ENCODE peak calls at places on chromosomes 6 and 20, in five cellular contexts. N, G, S, V and T are unnamed samples. For H3K9me3, the result is how much of the 10 kb centered on the place peaks cover.

GRCh38 chr6:80181352-80182081 is 75.0 kb downstream of the BCKDHB start:
- DNase-seq in V (peak), G (no peak), N (no peak), S (no peak), T (no peak)

GRCh38 chr20:44651507-44652373 is at the start of gene ADA:
- DNase-seq in V (peak), N (peak), S (peak), G (peak), T (peak)

GRCh38 chr6:6885521-6886088 is 222.2 kb upstream of the RREB1 start:
- DNase-seq in V (peak), N (peak), G (no peak), S (peak), T (no peak)

GRCh38 chr6:8006208-8006607 is 58.0 kb downstream of the BLOC1S5 start:
- DNase-seq in G (no peak), V (peak), S (no peak), N (no peak), T (no peak)

GRCh38 chr20:23361108-23361650 is 803 bp upstream of the GZF1 start:
- DNase-seq in G (no peak), S (no peak), N (peak), V (peak), T (peak)

GRCh38 chr6:88492241-88492640 is 326.1 kb upstream of the CNR1 start:
- DNase-seq in V (no peak), G (no peak), S (no peak), N (no peak), T (no peak)

GRCh38 chr6:23349521-23350147 is 776.4 kb upstream of the NRSN1 start:
- DNase-seq in N (no peak), S (no peak), V (no peak), G (no peak), T (no peak)

GRCh38 chr20:13219327-13220193 is 1.5 kb upstream of the ISM1 start:
- DNase-seq in N (no peak), V (no peak), G (no peak), S (peak), T (no peak)

GRCh38 chr6:20574355-20574754 is 40.1 kb downstream of the CDKAL1 start:
- DNase-seq in G (no peak), S (no peak), N (no peak), V (no peak), T (no peak)

GRCh38 chr6:14442250-14442649 is 324.7 kb downstream of the CD83 start:
- DNase-seq in V (no peak), S (no peak), N (no peak), G (no peak), T (no peak)

GRCh38 chr6:152952866-152953509 is 29.9 kb downstream of the FBXO5 start:
- DNase-seq in G (no peak), N (no peak), S (no peak), V (peak), T (no peak)

GRCh38 chr6:136403166-136403980 is 113.7 kb upstream of the BCLAF1 start:
- DNase-seq in G (no peak), S (no peak), V (peak), N (peak), T (peak)

GRCh38 chr20:17747431-17747846 is 47.7 kb downstream of the BANF2 start:
- DNase-seq in N (peak), S (no peak), V (peak), G (no peak), T (no peak)

GRCh38 chr6:15550724-15551123 is 112.1 kb downstream of the DTNBP1 start:
- DNase-seq in V (no peak), N (no peak), S (no peak), G (no peak), T (no peak)

GRCh38 chr20:41327178-41327577 is 9.6 kb upstream of the ZHX3 start:
- DNase-seq in S (no peak), V (no peak), N (no peak), G (no peak), T (no peak)

GRCh38 chr20:41330343-41330720 is 10.3 kb upstream of the LPIN3 start:
- DNase-seq in V (no peak), S (no peak), G (no peak), N (peak), T (no peak)

GRCh38 chr20:41331731-41332130 is 8.9 kb upstream of the LPIN3 start:
- DNase-seq in N (no peak), V (no peak), G (no peak), S (no peak), T (no peak)

GRCh38 chr20:41330941-41331340 is 9.7 kb upstream of the LPIN3 start:
- DNase-seq in N (peak), V (no peak), G (no peak), S (no peak), T (no peak)

DNA sequence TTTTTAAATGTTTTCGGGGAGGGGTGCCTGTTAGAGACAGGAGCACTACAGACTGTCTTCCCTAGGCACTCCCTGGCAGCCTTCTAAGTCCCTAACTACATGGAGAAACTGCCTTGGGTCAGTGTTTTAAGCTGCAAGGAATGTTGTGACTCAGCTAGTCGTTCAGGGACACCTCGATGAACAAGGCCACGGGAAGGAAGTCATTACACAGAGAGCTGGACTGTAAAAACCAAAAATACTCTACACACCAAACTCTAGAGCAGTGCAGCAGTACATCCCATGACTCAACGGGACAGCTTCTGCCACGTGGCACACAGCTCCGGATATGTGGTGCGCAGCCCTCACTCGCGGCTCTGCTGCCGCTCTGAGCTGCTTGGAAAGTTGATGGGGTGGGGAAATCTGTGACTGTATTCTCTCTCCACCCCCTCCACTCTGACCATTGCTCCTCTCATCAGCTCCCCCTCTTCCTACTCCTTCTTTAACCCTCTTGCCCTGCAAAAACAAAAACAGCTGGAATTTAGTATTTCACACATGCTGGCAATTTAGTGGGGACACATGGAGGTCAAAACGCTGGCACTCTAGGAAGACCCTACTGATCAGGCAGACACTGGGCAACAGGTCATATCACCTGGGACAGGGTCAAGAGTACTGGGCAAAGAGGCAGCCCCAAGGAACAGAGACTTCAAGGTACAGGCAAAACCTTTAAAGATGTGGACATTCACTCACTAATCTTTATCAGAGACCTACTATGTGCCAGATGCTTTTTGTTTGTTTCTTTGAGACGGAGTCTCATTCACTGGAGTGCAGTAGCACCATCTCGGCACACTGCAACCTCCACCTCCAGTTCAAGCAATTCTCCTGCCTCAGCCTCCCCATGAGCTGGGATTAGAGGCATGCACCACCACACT is 10.9 kb upstream of the LPIN3 start:
- DNase-seq in S (peak), N (peak), G (peak), V (peak), T (peak)
- TF ChIP-seq POLR2A in S (peak), N (peak), G (no peak), V (no peak), T (peak)

GRCh38 chr6:129497591-129498555 is 212.1 kb downstream of the ARHGAP18 start:
- DNase-seq in G (no peak), V (peak), N (no peak), S (no peak), T (no peak)
- H3K27ac ChIP-seq in G (peak), V (no peak), N (no peak), S (no peak), T (no peak)

GRCh38 chr6:61614119-61614518 is 671.9 kb downstream of the KHDRBS2 start:
- DNase-seq in G (no peak), N (no peak), S (no peak), V (no peak), T (no peak)
- H3K9me3 ChIP-seq in G (under half), N (under half), S (under half), V (under half), T (under half)

DNA sequence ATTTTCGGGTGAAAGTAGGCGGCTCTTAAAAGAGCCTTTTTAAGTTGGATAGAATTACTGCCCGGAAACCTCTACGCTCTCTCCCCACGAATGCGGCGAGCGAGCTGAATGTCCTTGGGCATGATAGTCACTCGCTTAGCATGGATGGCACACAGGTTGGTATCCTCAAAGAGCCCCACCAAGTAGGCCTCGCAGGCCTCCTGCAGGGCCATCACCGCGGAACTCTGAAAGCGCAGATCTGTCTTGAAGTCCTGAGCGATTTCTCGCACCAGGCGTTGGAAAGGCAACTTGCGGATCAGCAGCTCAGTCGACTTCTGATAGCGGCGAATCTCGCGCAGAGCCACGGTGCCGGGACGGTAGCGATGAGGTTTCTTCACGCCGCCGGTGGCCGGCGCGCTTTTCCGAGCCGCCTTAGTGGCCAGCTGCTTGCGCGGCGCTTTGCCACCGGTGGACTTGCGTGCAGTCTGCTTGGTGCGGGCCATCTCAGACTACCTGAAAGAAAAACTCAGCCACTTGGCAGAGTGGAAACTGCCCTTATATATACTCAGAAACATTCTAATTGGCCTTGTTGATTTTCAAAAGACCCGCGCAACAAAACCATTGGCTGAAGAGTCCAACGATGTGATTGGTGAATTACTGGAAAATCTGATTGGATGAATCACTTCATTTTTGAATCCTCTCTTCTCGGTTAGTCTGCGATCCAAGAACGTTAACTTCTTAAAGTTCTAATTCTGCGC is 93.9 kb upstream of the BTN3A2 start:
- DNase-seq in G (peak), V (no peak), S (peak), N (peak), T (peak)
- TF ChIP-seq POLR2A in G (peak), V (no peak), S (no peak), N (peak), T (peak)

GRCh38 chr6:139374357-139375238 is at the start of gene CITED2:
- DNase-seq in V (peak), G (peak), S (peak), N (peak), T (peak)

GRCh38 chr6:139376054-139376355 is 1.6 kb upstream of the CITED2 start:
- DNase-seq in G (no peak), S (peak), V (peak), N (peak), T (no peak)

GRCh38 chr6:139375239-139376053 is 998 bp upstream of the CITED2 start:
- DNase-seq in V (peak), N (peak), G (peak), S (peak), T (peak)

GRCh38 chr6:139378226-139378625 is 3.8 kb upstream of the CITED2 start:
- DNase-seq in S (no peak), N (no peak), G (no peak), V (no peak), T (no peak)

DNA sequence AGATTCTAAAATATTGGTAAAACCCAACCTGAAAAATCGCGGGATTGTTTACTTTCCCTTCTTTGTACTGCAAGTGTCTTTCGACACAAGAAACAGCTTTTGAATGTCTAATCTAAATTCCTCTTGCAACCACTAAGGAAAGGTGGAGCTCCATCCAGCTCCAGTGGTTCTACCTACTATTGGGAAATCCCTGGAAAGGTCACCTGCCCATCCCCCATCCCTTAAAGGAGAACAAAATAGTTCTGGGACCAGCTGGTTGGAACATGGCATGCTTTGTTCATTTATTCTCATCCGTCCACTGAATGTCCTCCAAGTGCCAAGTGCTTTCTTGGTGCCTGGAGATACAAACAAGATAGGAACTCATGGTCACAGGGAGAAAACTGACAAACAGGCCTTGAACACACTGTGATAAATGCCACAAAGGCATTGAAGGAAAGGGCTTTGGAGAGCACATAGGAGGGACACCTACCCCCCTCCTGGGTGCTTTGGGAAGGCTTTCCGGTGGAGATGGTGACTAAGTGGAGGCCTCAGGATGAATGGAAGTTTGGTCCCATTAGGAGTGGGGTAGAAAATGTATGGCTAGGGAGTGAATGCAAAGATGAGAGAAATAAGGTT is 2.3 kb upstream of the CITED2 start:
- DNase-seq in S (peak), G (peak), V (peak), N (peak), T (peak)
- H3K27ac ChIP-seq in S (peak), G (peak), V (peak), N (peak), T (peak)

DNA sequence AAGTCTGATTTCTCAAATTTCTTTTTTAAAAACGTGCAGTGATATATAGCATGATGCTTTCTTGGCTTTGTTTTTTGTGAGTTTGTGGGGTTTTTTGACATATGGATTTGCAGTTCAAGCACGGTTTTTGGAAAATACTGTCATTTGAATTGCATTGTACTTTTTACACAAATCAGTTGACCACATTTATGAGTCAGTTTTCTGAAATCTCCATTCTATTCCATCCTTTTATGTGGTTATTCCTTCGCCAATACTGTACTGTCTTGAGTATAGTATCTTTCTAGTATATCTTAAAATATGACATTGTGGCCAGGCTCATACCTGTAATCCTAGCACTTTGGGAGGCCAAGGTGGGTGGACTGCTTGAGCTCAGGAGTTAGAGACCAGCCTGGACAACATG is 890.0 kb upstream of the CITED2 start:
- DNase-seq in V (no peak), N (no peak), S (no peak), G (no peak), T (no peak)
- H3K9me3 ChIP-seq in V (under half), N (under half), S (under half), G (under half), T (under half)

GRCh38 chr20:50308513-50309279 is 118.1 kb downstream of the CEBPB start:
- DNase-seq in N (peak), S (peak), G (peak), V (peak), T (peak)
- TF ChIP-seq POLR2A in N (peak), S (peak), G (peak), V (no peak), T (peak)

GRCh38 chr6:142965164-142965563 is 20.2 kb upstream of the HIVEP2 start:
- DNase-seq in S (no peak), G (no peak), N (no peak), V (no peak), T (no peak)
- H3K27ac ChIP-seq in S (no peak), G (no peak), N (no peak), V (no peak), T (no peak)